ENCODE peak calls at places on chromosomes 13 and 19, in nine cellular contexts. L is EH; M is CD8-positive, alpha-beta memory T cell; Z is RCC 7860; H is fibroblast of lung; D is activated naive CD8-positive, alpha-beta T cell treated with anti-CD3 and anti-CD28 coated beads, Interleukin-2, amount 50 U/mL, for 24 hours; F is lower leg skin; A is A549; P is activated CD4-positive, alpha-beta T cell treated with anti-CD3 and anti-CD28 coated beads, Interleukin-2, amount 10 ng/mL, durations not matched to agents 7 days and 5 days. V is an unnamed sample.

GRCh38 chr19:40341601-40342482 is 6.4 kb downstream of the C19orf47 start:
- DNase-seq in L (peak; percentile 47), M (no peak), Z (no peak), H (no peak), D (no peak), F (no peak), A (no peak), P (no peak), V (no peak)

GRCh38 chr19:55441692-55442321 is 1.3 kb downstream of the SHISA7 start:
- DNase-seq in L (no peak), M (no peak), Z (no peak), H (no peak), D (no peak), F (no peak), A (no peak), P (no peak), V (peak; percentile 21)

GRCh38 chr13:112058519-112058873 is 8.5 kb upstream of the SOX1 start:
- DNase-seq in L (no peak), M (no peak), Z (no peak), H (no peak), D (no peak), F (peak; percentile 60), A (no peak), P (no peak), V (no peak)

GRCh38 chr19:38340927-38341326 is 5.3 kb downstream of the CATSPERG start:
- DNase-seq in L (no peak), M (no peak), Z (no peak), H (no peak), D (no peak), F (no peak), A (no peak), P (no peak), V (no peak)

GRCh38 chr19:41995959-41996797 is 2.1 kb upstream of the ATP1A3 start:
- DNase-seq in L (no peak), M (no peak), Z (no peak), H (no peak), D (no peak), F (no peak), A (peak; percentile 63), P (no peak), V (peak; percentile 84)

GRCh38 chr13:50448535-50448981 is 394.9 kb downstream of the DLEU7 start:
- DNase-seq in L (no peak), M (no peak), Z (no peak), H (no peak), D (no peak), F (no peak), A (no peak), P (no peak), V (no peak)

GRCh38 chr13:101951114-101951513 is 450.7 kb downstream of the FGF14 start:
- DNase-seq in L (no peak), M (no peak), Z (no peak), H (no peak), D (no peak), F (no peak), A (no peak), P (no peak), V (no peak)

GRCh38 chr13:76600086-76600485 is 286.1 kb downstream of the KCTD12 start:
- DNase-seq in L (peak; percentile 3), M (no peak), Z (no peak), H (peak; percentile 45), D (no peak), F (no peak), A (no peak), P (no peak), V (no peak)

GRCh38 chr13:98746968-98747367 is 5.5 kb downstream of the SLC15A1 start:
- DNase-seq in L (peak; percentile 21), M (no peak), Z (peak; percentile 21), H (no peak), D (no peak), F (peak; percentile 49), A (peak; percentile 37), P (no peak), V (no peak)

GRCh38 chr19:33819875-33820781 is 23.5 kb downstream of the KCTD15 start:
- DNase-seq in L (peak; percentile 82), M (no peak), Z (no peak), H (peak; percentile 76), D (peak; percentile 75), F (peak; percentile 97), A (peak; percentile 76), P (peak; percentile 61), V (no peak)

GRCh38 chr19:38003427-38004099 is 96.6 kb downstream of the SIPA1L3 start:
- DNase-seq in L (peak; percentile 97), M (no peak), Z (peak; percentile 90), H (peak; percentile 82), D (peak; percentile 31), F (peak; percentile 93), A (no peak), P (no peak), V (peak; percentile 82)

GRCh38 chr13:106916329-106916728 is 348.4 kb upstream of the ARGLU1 start:
- DNase-seq in L (peak; percentile 26), M (no peak), Z (no peak), H (peak; percentile 19), D (no peak), F (no peak), A (no peak), P (no peak), V (no peak)

GRCh38 chr13:48853381-48854102 is 122.2 kb upstream of the FNDC3A start:
- DNase-seq in L (peak; percentile 7), M (no peak), Z (peak; percentile 4), H (peak; percentile 56), D (peak; percentile 34), F (no peak), A (no peak), P (no peak), V (no peak)

GRCh38 chr13:20130012-20130411 is 30.8 kb downstream of the GJA3 start:
- DNase-seq in L (no peak), M (no peak), Z (no peak), H (no peak), D (no peak), F (no peak), A (no peak), P (no peak), V (no peak)

GRCh38 chr19:2734589-2735288 is 5.1 kb downstream of the SLC39A3 start:
- DNase-seq in L (no peak), M (no peak), Z (no peak), H (no peak), D (no peak), F (no peak), A (no peak), P (no peak), V (no peak)

GRCh38 chr13:47087841-47088240 is 191.0 kb upstream of the HTR2A start:
- DNase-seq in L (peak; percentile 93), M (no peak), Z (no peak), H (peak; percentile 45), D (no peak), F (no peak), A (no peak), P (no peak), V (no peak)

GRCh38 chr13:40813662-40814454 is 24.4 kb downstream of the SLC25A15 start:
- DNase-seq in L (peak; percentile 43), M (no peak), Z (peak; percentile 18), H (peak; percentile 49), D (no peak), F (no peak), A (peak; percentile 3), P (no peak), V (peak; percentile 37)

GRCh38 chr13:111664060-111664459 is 343.6 kb downstream of the TEX29 start:
- DNase-seq in L (no peak), M (no peak), Z (no peak), H (no peak), D (no peak), F (peak; percentile 28), A (no peak), P (no peak), V (no peak)

GRCh38 chr19:33175886-33176669 is 18.1 kb upstream of the LRP3 start:
- DNase-seq in L (peak; percentile 57), M (no peak), Z (no peak), H (peak; percentile 33), D (peak; percentile 26), F (peak; percentile 91), A (peak; percentile 75), P (peak; percentile 33), V (no peak)

GRCh38 chr13:35475131-35475959 is 1.1 kb downstream of the MAB21L1 start:
- DNase-seq in L (peak; percentile 78), M (no peak), Z (no peak), H (peak; percentile 41), D (no peak), F (no peak), A (no peak), P (peak; percentile 20), V (peak; percentile 31)

GRCh38 chr19:41707871-41708371 is 505 bp upstream of the CEACAM5 start:
- DNase-seq in L (no peak), M (no peak), Z (no peak), H (no peak), D (no peak), F (peak; percentile 58), A (no peak), P (no peak), V (no peak)

GRCh38 chr13:45950343-45950995 is 98.9 kb upstream of the SIAH3 start:
- DNase-seq in L (no peak), M (no peak), Z (no peak), H (peak; percentile 22), D (no peak), F (no peak), A (no peak), P (no peak), V (no peak)

GRCh38 chr19:2097330-2098327 is 914 bp downstream of the IZUMO4 start:
- DNase-seq in L (no peak), M (peak; percentile 73), Z (no peak), H (no peak), D (peak; percentile 75), F (no peak), A (no peak), P (peak; percentile 51), V (no peak)

GRCh38 chr13:60509601-60510386 is 112.8 kb downstream of the TDRD3 start:
- DNase-seq in L (peak; percentile 2), M (no peak), Z (peak; percentile 25), H (no peak), D (no peak), F (no peak), A (no peak), P (no peak), V (no peak)

GRCh38 chr19:15829277-15829770 is 13.9 kb upstream of the OR10H1 start:
- DNase-seq in L (no peak), M (no peak), Z (peak; percentile 83), H (no peak), D (no peak), F (no peak), A (no peak), P (no peak), V (no peak)